ENCODE peak calls at places on chromosomes 7 and 10, in four cellular contexts. U is T-helper 2 cell, J is RCC 7860, M is WTC11. E is an unnamed sample.

GRCh38 chr10:71409516-71410104 is 12.9 kb downstream of the CDH23 start:
- DNase-seq in U (no peak), J (no peak), M (no peak), E (no peak)

GRCh38 chr10:100827819-100828743 is 82.7 kb downstream of the PAX2 start:
- DNase-seq in U (no peak), M (peak), J (no peak), E (no peak)

GRCh38 chr10:82691211-82691610 is 816.2 kb downstream of the NRG3 start:
- DNase-seq in J (no peak), M (no peak), U (no peak), E (no peak)

GRCh38 chr10:103789771-103790201 is 65.6 kb downstream of the SH3PXD2A start:
- DNase-seq in U (no peak), M (no peak), J (no peak), E (no peak)

GRCh38 chr7:146002008-146002407 is 114.6 kb upstream of the CNTNAP2 start:
- DNase-seq in J (no peak), U (no peak), M (no peak), E (no peak)

GRCh38 chr7:17144313-17144712 is 154.1 kb upstream of the AHR start:
- DNase-seq in M (no peak), J (peak), U (peak), E (no peak)

GRCh38 chr10:33571616-33572015 is 237.1 kb upstream of the NRP1 start:
- DNase-seq in U (no peak), J (peak), M (no peak), E (peak)

GRCh38 chr10:78292987-78293865 is 259.6 kb downstream of the RPS24 start:
- DNase-seq in U (no peak), M (peak), J (no peak), E (no peak)

GRCh38 chr10:132387723-132388210 is 9.2 kb upstream of the PWWP2B start:
- DNase-seq in M (peak), J (no peak), U (peak), E (no peak)

GRCh38 chr10:22702348-22702747 is 12.0 kb downstream of the PIP4K2A start:
- DNase-seq in M (no peak), J (no peak), U (no peak), E (no peak)

E was measured in epithelial cell of proximal tubule.